ENCODE peak calls at places on chromosomes 7 and 10, in six cellular contexts. E is T47D; L is GM23248; T is cardiac muscle cell; B is fibroblast of lung; H is CD8-positive, alpha-beta memory T cell. Y is an unnamed sample.

GRCh38 chr10:112880633-112881530 is 69.2 kb upstream of the TCF7L2 start:
- DNase-seq in H (no peak), B (no peak), E (no peak), L (no peak), T (no peak), Y (no peak)

GRCh38 chr7:129780257-129781127 is 169.0 kb downstream of the NRF1 start:
- DNase-seq in T (no peak), L (peak), H (peak), E (peak), B (no peak), Y (peak)

GRCh38 chr10:104809288-104810090 is 168.4 kb downstream of the SORCS3 start:
- DNase-seq in H (no peak), E (peak), B (peak), T (no peak), L (peak), Y (no peak)

GRCh38 chr10:110524179-110524863 is 26.6 kb downstream of the DUSP5 start:
- DNase-seq in H (no peak), L (peak), T (no peak), B (no peak), E (no peak), Y (no peak)

GRCh38 chr7:136086712-136087111 is 109.6 kb upstream of the MTPN start:
- DNase-seq in T (peak), H (peak), B (peak), L (peak), E (peak), Y (peak)

GRCh38 chr7:131231381-131232220 is 96.1 kb upstream of the MKLN1 start:
- DNase-seq in L (peak), B (peak), E (no peak), H (peak), T (peak), Y (no peak)

GRCh38 chr10:77455538-77455937 is 182.1 kb downstream of the KCNMA1 start:
- DNase-seq in B (peak), H (no peak), T (no peak), L (peak), E (no peak), Y (no peak)

GRCh38 chr10:6667679-6668270 is 87.7 kb upstream of the PRKCQ start:
- DNase-seq in E (peak), H (no peak), B (peak), L (peak), T (peak), Y (no peak)

GRCh38 chr10:72126184-72126871 is 38.0 kb upstream of the SPOCK2 start:
- DNase-seq in L (peak), T (peak), E (peak), B (peak), H (no peak), Y (peak)

GRCh38 chr10:5413012-5413938 is 918 bp downstream of the NET1 start:
- DNase-seq in T (peak), E (peak), B (peak), L (peak), H (no peak), Y (peak)

GRCh38 chr10:36185096-36185495 is 543.0 kb upstream of the FZD8 start:
- DNase-seq in T (no peak), E (no peak), H (no peak), B (no peak), L (no peak), Y (no peak)

GRCh38 chr10:84308481-84309304 is 19.7 kb upstream of the CCSER2 start:
- DNase-seq in E (no peak), H (no peak), B (peak), T (peak), L (peak), Y (no peak)